ENCODE peak calls at places on chromosomes 12 and 14, in seven cellular contexts. L is Calu3, E is GM06990, I is epithelial cell of esophagus, R is astrocyte of the spinal cord, Y is uterus, U is pancreas. V is an unnamed sample.

GRCh38 chr14:58992935-58993334 is 195.5 kb upstream of the DAAM1 start:
- DNase-seq in L (no peak), E (no peak), I (peak; percentile 24), R (no peak), Y (no peak), U (no peak), V (no peak)

GRCh38 chr14:51019089-51019488 is 74.8 kb upstream of the PYGL start:
- DNase-seq in L (no peak), E (no peak), I (no peak), R (peak; percentile 7), Y (no peak), U (no peak), V (no peak)

GRCh38 chr12:45648070-45648469 is 81.4 kb upstream of the ARID2 start:
- DNase-seq in L (no peak), E (no peak), I (no peak), R (no peak), Y (no peak), U (peak; percentile 57), V (no peak)

GRCh38 chr12:131903270-131904255 is 9.1 kb downstream of the ULK1 start:
- DNase-seq in L (no peak), E (no peak), I (no peak), R (no peak), Y (no peak), U (no peak), V (peak; percentile 4)

GRCh38 chr12:124033859-124034258 is 60.8 kb downstream of the ZNF664 start:
- DNase-seq in L (no peak), E (no peak), I (no peak), R (no peak), Y (no peak), U (no peak), V (no peak)

GRCh38 chr14:96516351-96516750 is 14.2 kb downstream of the PAPOLA start:
- DNase-seq in L (no peak), E (no peak), I (no peak), R (no peak), Y (no peak), U (no peak), V (no peak)

GRCh38 chr14:22532345-22533056 is 56.5 kb downstream of the DAD1 start:
- DNase-seq in L (no peak), E (no peak), I (no peak), R (peak; percentile 47), Y (no peak), U (no peak), V (no peak)

GRCh38 chr12:67759829-67760228 is 111.3 kb downstream of the DYRK2 start:
- DNase-seq in L (no peak), E (no peak), I (no peak), R (no peak), Y (no peak), U (no peak), V (no peak)

GRCh38 chr12:63150255-63151060 is 543 bp downstream of the AVPR1A start:
- DNase-seq in L (peak; percentile 56), E (peak; percentile 14), I (peak; percentile 8), R (peak; percentile 5), Y (peak; percentile 15), U (peak; percentile 65), V (no peak)

GRCh38 chr12:9796346-9796745 is 30.9 kb upstream of the KLRF1 start:
- DNase-seq in L (no peak), E (no peak), I (no peak), R (no peak), Y (no peak), U (no peak), V (no peak)

GRCh38 chr12:9795945-9796344 is 31.3 kb upstream of the KLRF1 start:
- DNase-seq in L (no peak), E (no peak), I (no peak), R (no peak), Y (no peak), U (no peak), V (no peak)

GRCh38 chr12:9799961-9800360 is 27.3 kb upstream of the KLRF1 start:
- DNase-seq in L (no peak), E (no peak), I (no peak), R (no peak), Y (no peak), U (no peak), V (no peak)

GRCh38 chr12:9796916-9797315 is 30.4 kb upstream of the KLRF1 start:
- DNase-seq in L (no peak), E (no peak), I (no peak), R (no peak), Y (no peak), U (no peak), V (no peak)

DNA sequence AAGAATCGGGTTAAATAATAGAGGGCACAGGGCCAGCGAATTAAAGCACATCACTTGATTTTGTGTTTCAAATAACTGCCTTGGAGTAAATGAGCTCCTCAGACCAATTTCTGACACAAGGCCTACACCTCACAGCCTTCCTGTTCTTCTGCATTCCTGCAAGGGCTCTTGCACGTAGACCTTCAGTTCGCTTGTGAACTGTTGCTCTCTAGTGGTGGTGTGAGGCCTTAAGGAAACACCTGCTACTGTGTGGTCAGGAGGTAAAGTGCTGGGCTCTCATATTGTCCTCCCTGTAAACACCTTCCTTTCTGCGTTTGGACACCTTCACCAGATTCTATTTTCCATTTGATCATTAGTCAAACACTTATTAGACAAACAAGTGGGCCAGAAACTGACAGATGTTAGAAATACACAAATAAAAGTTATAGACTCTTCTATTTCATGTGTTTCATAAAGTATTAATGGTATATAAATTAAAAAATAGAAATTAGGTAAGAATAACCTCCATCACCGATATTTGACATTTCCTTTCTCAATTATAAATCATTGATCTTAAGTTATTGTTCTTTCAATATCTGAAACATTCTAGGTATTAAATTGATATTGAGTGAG is 29.2 kb upstream of the KLRF1 start:
- DNase-seq in L (peak; percentile 82), E (peak; percentile 25), I (peak; percentile 94), R (peak; percentile 60), Y (no peak), U (no peak), V (peak; percentile 79)
- TF ChIP-seq CTCF in L (peak; percentile 82), E (peak; percentile 76), I (peak; percentile 88), R (peak; percentile 57), Y (peak; percentile 42), U (peak; percentile 36), V (peak; percentile 81)

GRCh38 chr12:5912437-5913334 is 32.4 kb downstream of the ANO2 start:
- DNase-seq in L (no peak), E (no peak), I (no peak), R (no peak), Y (no peak), U (no peak), V (no peak)
- TF ChIP-seq CTCF in L (no peak), E (peak; percentile 25), I (no peak), R (peak; percentile 37), Y (no peak), U (no peak), V (no peak)

GRCh38 chr14:65239143-65239672 is 136.9 kb upstream of the MAX start:
- DNase-seq in L (no peak), E (no peak), I (no peak), R (peak; percentile 62), Y (no peak), U (no peak), V (no peak)

GRCh38 chr14:65238456-65238855 is 136.1 kb upstream of the MAX start:
- DNase-seq in L (peak; percentile 60), E (no peak), I (peak; percentile 68), R (peak; percentile 80), Y (no peak), U (no peak), V (no peak)

GRCh38 chr14:65237023-65237814 is 134.9 kb upstream of the MAX start:
- DNase-seq in L (no peak), E (no peak), I (no peak), R (no peak), Y (no peak), U (no peak), V (no peak)

GRCh38 chr14:65239897-65240296 is 137.6 kb upstream of the MAX start:
- DNase-seq in L (no peak), E (no peak), I (no peak), R (no peak), Y (no peak), U (no peak), V (no peak)

GRCh38 chr14:65237956-65238355 is 135.6 kb upstream of the MAX start:
- DNase-seq in L (peak; percentile 76), E (no peak), I (no peak), R (no peak), Y (no peak), U (no peak), V (no peak)
- TF ChIP-seq CTCF in L (no peak), E (no peak), I (no peak), R (no peak), Y (no peak), U (no peak), V (no peak)

GRCh38 chr14:86790408-86791364 is 1202.3 kb downstream of the GALC start:
- DNase-seq in L (no peak), E (no peak), I (peak; percentile 40), R (no peak), Y (no peak), U (no peak), V (no peak)
- TF ChIP-seq CTCF in L (no peak), E (no peak), I (peak; percentile 26), R (peak; percentile 11), Y (no peak), U (no peak), V (no peak)

GRCh38 chr14:93330609-93331000 is 2.2 kb downstream of the BTBD7 start:
- DNase-seq in L (no peak), E (no peak), I (peak; percentile 80), R (no peak), Y (no peak), U (no peak), V (no peak)

GRCh38 chr14:93331375-93332031 is 1.3 kb downstream of the BTBD7 start:
- DNase-seq in L (peak; percentile 16), E (no peak), I (no peak), R (no peak), Y (no peak), U (no peak), V (no peak)

GRCh38 chr14:93333631-93334095 is 827 bp upstream of the BTBD7 start:
- DNase-seq in L (no peak), E (no peak), I (no peak), R (peak; percentile 22), Y (no peak), U (no peak), V (no peak)

GRCh38 chr14:93332853-93333630 is at the start of gene BTBD7:
- DNase-seq in L (peak; percentile 96), E (peak; percentile 98), I (peak; percentile 95), R (peak; percentile 96), Y (peak; percentile 94), U (peak; percentile 98), V (peak; percentile 99)

GRCh38 chr14:93332032-93332852 is 594 bp downstream of the BTBD7 start:
- DNase-seq in L (peak; percentile 67), E (peak; percentile 73), I (peak; percentile 68), R (peak; percentile 42), Y (peak; percentile 47), U (peak; percentile 87), V (peak; percentile 61)
- TF ChIP-seq CTCF in L (no peak), E (no peak), I (no peak), R (no peak), Y (no peak), U (no peak), V (no peak)